ENCODE peak calls at places on chromosome 21, in six cellular contexts. One of them, this sample, is unnamed.

GRCh38 chr21:35528109-35529042 is 479.3 kb upstream of the RUNX1 start:
- DNase-seq in fibroblast of gingiva: peak
- DNase-seq in stimulated activated CD4-positive, alpha-beta T cell treated with anti-CD3 and anti-CD28 coated beads, Interleukin-15, amount 100 ng/mL, for 1 hour: peak
- DNase-seq in NCI-H446 treated with DMSO at 0.1 percent for 48 hours: no peak
- DNase-seq in NCI-H1694 treated with DMSO at 0.1 percent for 48 hours: no peak
- DNase-seq in activated CD8-positive, alpha-beta memory T cell treated with anti-CD3 and anti-CD28 coated beads, Interleukin-2, amount 10 ng/mL, durations not matched to agents 7 days and 5 days: peak
- DNase-seq in this sample: no peak

GRCh38 chr21:41245509-41246135 is 71.0 kb upstream of the FAM3B start:
- DNase-seq in fibroblast of gingiva: no peak
- DNase-seq in stimulated activated CD4-positive, alpha-beta T cell treated with anti-CD3 and anti-CD28 coated beads, Interleukin-15, amount 100 ng/mL, for 1 hour: no peak
- DNase-seq in NCI-H446 treated with DMSO at 0.1 percent for 48 hours: no peak
- DNase-seq in NCI-H1694 treated with DMSO at 0.1 percent for 48 hours: no peak
- DNase-seq in activated CD8-positive, alpha-beta memory T cell treated with anti-CD3 and anti-CD28 coated beads, Interleukin-2, amount 10 ng/mL, durations not matched to agents 7 days and 5 days: no peak
- DNase-seq in this sample: no peak

GRCh38 chr21:44547656-44548331 is 3.5 kb downstream of the KRTAP10-2 start:
- DNase-seq in fibroblast of gingiva: no peak
- DNase-seq in stimulated activated CD4-positive, alpha-beta T cell treated with anti-CD3 and anti-CD28 coated beads, Interleukin-15, amount 100 ng/mL, for 1 hour: no peak
- DNase-seq in NCI-H446 treated with DMSO at 0.1 percent for 48 hours: no peak
- DNase-seq in NCI-H1694 treated with DMSO at 0.1 percent for 48 hours: peak
- DNase-seq in activated CD8-positive, alpha-beta memory T cell treated with anti-CD3 and anti-CD28 coated beads, Interleukin-2, amount 10 ng/mL, durations not matched to agents 7 days and 5 days: peak
- DNase-seq in this sample: no peak

GRCh38 chr21:20996421-20997307 is 1.5 kb upstream of the NCAM2 start:
- DNase-seq in fibroblast of gingiva: peak
- DNase-seq in stimulated activated CD4-positive, alpha-beta T cell treated with anti-CD3 and anti-CD28 coated beads, Interleukin-15, amount 100 ng/mL, for 1 hour: no peak
- DNase-seq in NCI-H446 treated with DMSO at 0.1 percent for 48 hours: no peak
- DNase-seq in NCI-H1694 treated with DMSO at 0.1 percent for 48 hours: no peak
- DNase-seq in activated CD8-positive, alpha-beta memory T cell treated with anti-CD3 and anti-CD28 coated beads, Interleukin-2, amount 10 ng/mL, durations not matched to agents 7 days and 5 days: no peak
- DNase-seq in this sample: no peak

GRCh38 chr21:46322351-46323226 is 1.1 kb downstream of the C21orf58 start:
- DNase-seq in fibroblast of gingiva: peak
- DNase-seq in stimulated activated CD4-positive, alpha-beta T cell treated with anti-CD3 and anti-CD28 coated beads, Interleukin-15, amount 100 ng/mL, for 1 hour: no peak
- DNase-seq in NCI-H446 treated with DMSO at 0.1 percent for 48 hours: no peak
- DNase-seq in NCI-H1694 treated with DMSO at 0.1 percent for 48 hours: no peak
- DNase-seq in activated CD8-positive, alpha-beta memory T cell treated with anti-CD3 and anti-CD28 coated beads, Interleukin-2, amount 10 ng/mL, durations not matched to agents 7 days and 5 days: peak
- DNase-seq in this sample: peak

GRCh38 chr21:37842163-37842919 is 73.9 kb downstream of the KCNJ6 start:
- DNase-seq in fibroblast of gingiva: no peak
- DNase-seq in stimulated activated CD4-positive, alpha-beta T cell treated with anti-CD3 and anti-CD28 coated beads, Interleukin-15, amount 100 ng/mL, for 1 hour: no peak
- DNase-seq in NCI-H446 treated with DMSO at 0.1 percent for 48 hours: peak
- DNase-seq in NCI-H1694 treated with DMSO at 0.1 percent for 48 hours: no peak
- DNase-seq in activated CD8-positive, alpha-beta memory T cell treated with anti-CD3 and anti-CD28 coated beads, Interleukin-2, amount 10 ng/mL, durations not matched to agents 7 days and 5 days: no peak
- DNase-seq in this sample: no peak

GRCh38 chr21:30194701-30195299 is 21.1 kb downstream of the CLDN8 start:
- DNase-seq in fibroblast of gingiva: peak
- DNase-seq in stimulated activated CD4-positive, alpha-beta T cell treated with anti-CD3 and anti-CD28 coated beads, Interleukin-15, amount 100 ng/mL, for 1 hour: no peak
- DNase-seq in NCI-H446 treated with DMSO at 0.1 percent for 48 hours: peak
- DNase-seq in NCI-H1694 treated with DMSO at 0.1 percent for 48 hours: peak
- DNase-seq in activated CD8-positive, alpha-beta memory T cell treated with anti-CD3 and anti-CD28 coated beads, Interleukin-2, amount 10 ng/mL, durations not matched to agents 7 days and 5 days: no peak
- DNase-seq in this sample: peak

GRCh38 chr21:16840549-16840948 is 672.3 kb upstream of the CXADR start:
- DNase-seq in fibroblast of gingiva: peak
- DNase-seq in stimulated activated CD4-positive, alpha-beta T cell treated with anti-CD3 and anti-CD28 coated beads, Interleukin-15, amount 100 ng/mL, for 1 hour: no peak
- DNase-seq in NCI-H446 treated with DMSO at 0.1 percent for 48 hours: no peak
- DNase-seq in NCI-H1694 treated with DMSO at 0.1 percent for 48 hours: no peak
- DNase-seq in activated CD8-positive, alpha-beta memory T cell treated with anti-CD3 and anti-CD28 coated beads, Interleukin-2, amount 10 ng/mL, durations not matched to agents 7 days and 5 days: no peak
- DNase-seq in this sample: no peak

GRCh38 chr21:23014021-23014420 is 2015.8 kb downstream of the NCAM2 start:
- DNase-seq in fibroblast of gingiva: no peak
- DNase-seq in stimulated activated CD4-positive, alpha-beta T cell treated with anti-CD3 and anti-CD28 coated beads, Interleukin-15, amount 100 ng/mL, for 1 hour: no peak
- DNase-seq in NCI-H446 treated with DMSO at 0.1 percent for 48 hours: no peak
- DNase-seq in NCI-H1694 treated with DMSO at 0.1 percent for 48 hours: no peak
- DNase-seq in activated CD8-positive, alpha-beta memory T cell treated with anti-CD3 and anti-CD28 coated beads, Interleukin-2, amount 10 ng/mL, durations not matched to agents 7 days and 5 days: no peak
- DNase-seq in this sample: no peak

This sample was measured in GM23248.